ENCODE peak calls at places on chromosomes 7 and 10, in eight cellular contexts. Z is prostate gland, I is SK-N-SH, J is pancreas, P is heart right ventricle, K is Peyer's patch, M is IMR-90, S is GM23248. X is an unnamed sample. For H3K36me3, H3K4me1 and H3K9me3, the result is how much of the 10 kb centered on the place peaks cover.

GRCh38 chr10:97866524-97867219 is 17.0 kb downstream of the GOLGA7B start:
- DNase-seq in Z (no peak), I (no peak), J (peak), P (no peak), K (no peak), M (no peak), S (no peak), X (no peak)

GRCh38 chr7:23653942-23654341 is 26.1 kb upstream of the FAM221A start:
- DNase-seq in Z (no peak), I (no peak), J (no peak), P (no peak), K (no peak), M (no peak), S (no peak), X (no peak)

GRCh38 chr10:103076996-103077395 is 116.1 kb downstream of the NT5C2 start:
- DNase-seq in Z (no peak), I (no peak), J (no peak), P (no peak), K (no peak), M (no peak), S (no peak), X (no peak)

GRCh38 chr10:110612629-110613028 is 31.5 kb upstream of the RBM20 start:
- DNase-seq in Z (no peak), I (no peak), J (no peak), P (no peak), K (no peak), M (no peak), S (no peak), X (no peak)

GRCh38 chr10:116866987-116867595 is 17.8 kb downstream of the ENO4 start:
- DNase-seq in Z (no peak), I (no peak), J (no peak), P (no peak), K (no peak), M (peak), S (peak), X (no peak)

GRCh38 chr7:44224216-44224950 is 23.6 kb downstream of the YKT6 start:
- DNase-seq in Z (no peak), I (peak), J (peak), P (peak), K (no peak), M (no peak), S (no peak), X (no peak)

GRCh38 chr10:113038183-113038582 is 88.1 kb downstream of the TCF7L2 start:
- DNase-seq in Z (no peak), I (no peak), J (no peak), P (no peak), K (no peak), M (no peak), S (no peak), X (no peak)

GRCh38 chr7:34454381-34454780 is 203.6 kb upstream of the NPSR1 start:
- DNase-seq in Z (no peak), I (no peak), J (no peak), P (no peak), K (no peak), M (no peak), S (no peak), X (no peak)

GRCh38 chr7:41832936-41833335 is 130.0 kb upstream of the INHBA start:
- DNase-seq in Z (no peak), I (no peak), J (no peak), P (no peak), K (no peak), M (no peak), S (peak), X (no peak)

GRCh38 chr10:92695679-92696605 is 6.2 kb downstream of the HHEX start:
- DNase-seq in Z (no peak), I (peak), J (peak), P (no peak), K (no peak), M (peak), S (peak), X (no peak)

GRCh38 chr7:150668472-150668911 is 17.0 kb upstream of the GIMAP2 start:
- DNase-seq in Z (no peak), I (no peak), J (no peak), P (no peak), K (peak), M (no peak), S (no peak), X (no peak)

GRCh38 chr10:62779487-62780248 is 24.9 kb upstream of the ADO start:
- DNase-seq in Z (no peak), I (no peak), J (no peak), P (no peak), K (peak), M (peak), S (peak), X (no peak)

GRCh38 chr7:111668711-111669110 is 106.4 kb upstream of the IMMP2L start:
- DNase-seq in Z (no peak), I (no peak), J (no peak), P (no peak), K (no peak), M (no peak), S (no peak), X (no peak)

GRCh38 chr7:7237978-7238267 is 55.6 kb downstream of the C1GALT1 start:
- DNase-seq in Z (no peak), I (no peak), J (no peak), P (no peak), K (no peak), M (no peak), S (no peak), X (no peak)
- H3K36me3 ChIP-seq in Z (under half), I (half or more), J (under half), P (under half), K (under half), M (under half), S (under half), X (under half)

DNA sequence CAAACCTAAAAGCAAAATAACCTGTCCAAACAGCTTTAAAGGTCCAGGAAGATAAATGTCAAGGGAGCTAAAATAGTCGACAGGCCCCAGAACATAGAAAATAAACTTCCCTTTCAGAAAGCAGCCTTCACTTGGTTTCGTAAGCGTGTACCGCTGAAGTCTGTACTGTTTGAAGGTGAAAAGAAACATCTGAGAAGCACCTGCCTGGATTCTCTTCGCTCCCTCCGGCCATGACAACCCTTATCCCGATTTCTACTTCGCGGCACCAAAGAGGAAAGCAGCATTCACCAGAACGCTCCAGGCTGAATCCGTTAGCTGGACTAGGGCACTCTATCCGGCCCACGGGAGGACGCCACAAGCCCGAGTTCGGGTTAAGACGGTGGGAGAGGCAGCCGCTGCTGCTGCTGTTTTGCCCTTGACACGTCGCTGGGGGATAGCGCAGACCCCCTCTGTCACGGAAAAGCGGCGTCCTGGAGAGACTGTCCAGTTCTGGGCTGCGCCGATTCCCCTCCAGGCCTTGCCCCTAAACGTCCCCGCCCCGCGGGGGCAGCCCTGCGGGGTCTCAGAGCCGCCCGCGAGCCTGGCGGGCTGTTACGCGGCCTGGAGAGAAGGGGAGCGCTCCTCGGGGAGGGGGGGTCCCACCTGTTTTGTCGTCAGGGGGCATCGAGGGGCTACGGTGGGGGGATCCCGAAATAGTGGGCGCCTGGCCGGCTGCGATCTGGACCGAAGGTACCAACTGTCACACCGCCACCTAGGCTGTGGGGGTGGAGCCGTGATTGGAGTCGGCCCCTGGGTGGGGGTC is 1.1 kb downstream of the SGMS1 start:
- DNase-seq in Z (peak), I (peak), J (peak), P (peak), K (peak), M (peak), S (peak), X (peak)
- H3K4me1 ChIP-seq in Z (under half), I (under half), J (under half), P (under half), K (under half), M (under half), S (under half), X (under half)

GRCh38 chr10:131852823-131853609 is 47.8 kb upstream of the PPP2R2D start:
- DNase-seq in Z (no peak), I (no peak), J (peak), P (no peak), K (peak), M (no peak), S (no peak), X (no peak)

GRCh38 chr10:131852161-131852822 is 48.5 kb upstream of the PPP2R2D start:
- DNase-seq in Z (no peak), I (no peak), J (peak), P (no peak), K (peak), M (no peak), S (no peak), X (no peak)

GRCh38 chr10:131855396-131855762 is 45.4 kb upstream of the PPP2R2D start:
- DNase-seq in Z (no peak), I (no peak), J (no peak), P (no peak), K (peak), M (no peak), S (no peak), X (no peak)

GRCh38 chr10:131854579-131855335 is 46.1 kb upstream of the PPP2R2D start:
- DNase-seq in Z (no peak), I (peak), J (peak), P (no peak), K (peak), M (no peak), S (no peak), X (no peak)

DNA sequence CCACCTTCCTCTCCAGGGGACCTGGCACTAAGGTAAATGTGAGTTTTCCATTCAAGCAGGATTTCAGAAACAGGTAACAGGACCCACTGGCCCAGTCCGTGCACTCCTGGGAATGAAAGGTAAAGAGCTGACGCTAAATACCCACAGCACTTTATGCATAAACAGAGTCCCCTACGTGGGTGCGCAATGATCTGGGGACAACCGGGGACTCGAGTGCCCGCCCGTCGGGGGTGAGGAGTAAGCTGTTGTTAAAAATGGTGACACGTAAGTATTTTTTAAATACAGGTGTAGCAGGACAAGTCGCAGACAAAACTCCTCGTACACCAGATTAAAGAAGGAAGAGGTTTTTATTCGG is 47.2 kb upstream of the PPP2R2D start:
- DNase-seq in Z (no peak), I (no peak), J (peak), P (no peak), K (no peak), M (no peak), S (no peak), X (no peak)
- H3K9me3 ChIP-seq in Z (under half), I (under half), J (under half), P (under half), K (under half), M (under half), S (under half), X (under half)

GRCh38 chr7:158733220-158733519 is 28.6 kb upstream of the NCAPG2 start:
- DNase-seq in Z (no peak), I (no peak), J (no peak), P (no peak), K (no peak), M (no peak), S (no peak), X (no peak)
- H3K36me3 ChIP-seq in Z (under half), I (under half), J (under half), P (half or more), K (under half), M (under half), S (half or more), X (under half)

X was measured in mucosa of descending colon.